ENCODE peak calls at places on chromosomes 13 and 19, in ten cellular contexts. H is stimulated activated CD4-positive, alpha-beta T cell treated with anti-CD3 and anti-CD28 coated beads, TNF-alpha, amount 100 ng/mL, for 48 hours; Q is hepatic stellate cell; B is right lobe of liver; D is NCI-H510A; P is substantia nigra; R is LoVo; K is psoas muscle; A is HFF-Myc; E is transverse colon. V is an unnamed sample.

GRCh38 chr19:11699931-11700794 is 38.6 kb downstream of the ZNF823 start:
- DNase-seq in E (no peak), A (no peak), D (no peak), R (peak; percentile 64), B (no peak), Q (peak; percentile 36), P (no peak), K (no peak), H (no peak), V (no peak)

GRCh38 chr13:40116008-40116407 is 460.5 kb downstream of the COG6 start:
- DNase-seq in E (peak; percentile 79), A (no peak), Q (no peak), H (no peak), D (no peak), R (peak; percentile 93), B (peak; percentile 32), P (no peak), K (no peak), V (peak; percentile 81)

GRCh38 chr19:46944918-46945628 is 74.6 kb upstream of the NPAS1 start:
- DNase-seq in K (peak; percentile 87), H (no peak), P (peak; percentile 66), D (peak; percentile 86), R (no peak), E (peak; percentile 46), A (no peak), Q (peak; percentile 82), B (peak; percentile 36), V (no peak)

GRCh38 chr13:43057653-43058317 is 34.4 kb downstream of the DNAJC15 start:
- DNase-seq in H (no peak), B (no peak), D (peak; percentile 0), K (no peak), R (peak; percentile 61), Q (no peak), P (no peak), A (peak; percentile 9), E (no peak), V (no peak)

GRCh38 chr13:33227927-33228644 is 57.5 kb downstream of the STARD13 start:
- DNase-seq in A (no peak), H (no peak), B (no peak), P (no peak), K (no peak), R (no peak), Q (no peak), E (no peak), D (no peak), V (no peak)

GRCh38 chr13:113186061-113186900 is 22.2 kb downstream of the PCID2 start:
- DNase-seq in D (no peak), E (no peak), Q (no peak), B (no peak), P (no peak), A (no peak), H (no peak), K (no peak), R (no peak), V (no peak)

GRCh38 chr13:52615817-52616216 is 26.4 kb upstream of the HNRNPA1L2 start:
- DNase-seq in D (no peak), E (no peak), A (no peak), K (no peak), B (no peak), P (no peak), R (no peak), H (no peak), Q (peak; percentile 9), V (no peak)

GRCh38 chr13:79413521-79413920 is 7.5 kb upstream of the RBM26 start:
- DNase-seq in P (no peak), Q (no peak), K (no peak), E (no peak), R (no peak), A (no peak), D (no peak), B (no peak), H (no peak), V (no peak)

GRCh38 chr13:46662690-46663089 is 109.7 kb downstream of the LRCH1 start:
- DNase-seq in P (no peak), B (no peak), A (no peak), R (no peak), E (no peak), H (no peak), D (no peak), Q (no peak), K (no peak), V (no peak)

GRCh38 chr19:35048911-35049411 is 7.4 kb downstream of the HPN start:
- DNase-seq in B (peak; percentile 82), Q (no peak), P (peak; percentile 93), K (peak; percentile 93), A (no peak), H (no peak), R (no peak), D (no peak), E (no peak), V (no peak)

GRCh38 chr19:803686-804418 is 6.6 kb downstream of the PTBP1 start:
- DNase-seq in B (peak; percentile 41), Q (no peak), A (no peak), H (no peak), K (peak; percentile 52), P (no peak), E (no peak), R (no peak), D (no peak), V (no peak)

GRCh38 chr13:78323848-78324247 is 279.5 kb downstream of the POU4F1 start:
- DNase-seq in A (no peak), R (no peak), Q (no peak), B (no peak), H (no peak), K (no peak), P (no peak), D (no peak), E (no peak), V (no peak)

GRCh38 chr13:45362939-45363338 is 22.0 kb upstream of the TPT1 start:
- DNase-seq in R (no peak), K (no peak), H (no peak), E (no peak), A (no peak), P (no peak), Q (no peak), D (no peak), B (no peak), V (no peak)

GRCh38 chr19:19642506-19643157 is 825 bp downstream of the GMIP start:
- DNase-seq in D (no peak), E (peak; percentile 23), H (no peak), R (no peak), A (no peak), P (no peak), Q (peak; percentile 57), K (no peak), B (no peak), V (no peak)

GRCh38 chr19:531753-532571 is at the start of gene CDC34:
- DNase-seq in A (no peak), R (no peak), D (no peak), K (no peak), P (no peak), Q (peak; percentile 50), E (peak; percentile 26), B (peak; percentile 43), H (no peak), V (no peak)

GRCh38 chr19:741506-742131 is 9.3 kb upstream of the MISP start:
- DNase-seq in D (no peak), Q (no peak), P (no peak), A (no peak), K (no peak), E (no peak), R (no peak), H (no peak), B (no peak), V (no peak)

GRCh38 chr19:34226036-34226435 is 28.3 kb upstream of the GARRE1 start:
- DNase-seq in Q (no peak), D (no peak), K (no peak), B (no peak), R (no peak), P (no peak), H (no peak), E (no peak), A (no peak), V (no peak)

GRCh38 chr19:45151821-45152503 is 8.8 kb downstream of the NKPD1 start:
- DNase-seq in H (no peak), B (no peak), R (no peak), K (no peak), A (no peak), E (no peak), Q (no peak), P (no peak), D (no peak), V (no peak)

GRCh38 chr19:44955500-44956439 is 590 bp downstream of the CLPTM1 start:
- DNase-seq in P (no peak), Q (no peak), A (no peak), K (no peak), E (no peak), D (no peak), H (no peak), R (no peak), B (no peak), V (no peak)

V was measured in mucosa of gallbladder.